ENCODE peak calls at places on chromosome 5, in seven cellular contexts. One of them, this sample, is unnamed.

GRCh38 chr5:135076801-135077200 is 42.8 kb upstream of the PITX1 start:
- DNase-seq in tibial artery: no peak
- DNase-seq in AG08396: no peak
- DNase-seq in adrenal gland: no peak
- DNase-seq in AG10803: no peak
- DNase-seq in activated naive CD4-positive, alpha-beta T cell treated with anti-CD3 and anti-CD28 coated beads, Interleukin-2, amount 10 ng/mL, durations not matched to agents 7 days and 5 days: no peak
- DNase-seq in EH: no peak
- DNase-seq in this sample: no peak

GRCh38 chr5:78050888-78051287 is 243.6 kb downstream of the AP3B1 start:
- DNase-seq in activated naive CD4-positive, alpha-beta T cell treated with anti-CD3 and anti-CD28 coated beads, Interleukin-2, amount 10 ng/mL, durations not matched to agents 7 days and 5 days: no peak
- DNase-seq in adrenal gland: no peak
- DNase-seq in AG10803: peak; percentile 46
- DNase-seq in EH: peak; percentile 70
- DNase-seq in AG08396: peak; percentile 7
- DNase-seq in tibial artery: no peak
- DNase-seq in this sample: peak; percentile 65

GRCh38 chr5:57598756-57599155 is 116.1 kb upstream of the ACTBL2 start:
- DNase-seq in tibial artery: no peak
- DNase-seq in AG08396: peak; percentile 71
- DNase-seq in AG10803: peak; percentile 43
- DNase-seq in EH: peak; percentile 29
- DNase-seq in activated naive CD4-positive, alpha-beta T cell treated with anti-CD3 and anti-CD28 coated beads, Interleukin-2, amount 10 ng/mL, durations not matched to agents 7 days and 5 days: no peak
- DNase-seq in adrenal gland: no peak
- DNase-seq in this sample: no peak

GRCh38 chr5:79490323-79490936 is 23.5 kb downstream of the HOMER1 start:
- DNase-seq in adrenal gland: no peak
- DNase-seq in AG08396: no peak
- DNase-seq in activated naive CD4-positive, alpha-beta T cell treated with anti-CD3 and anti-CD28 coated beads, Interleukin-2, amount 10 ng/mL, durations not matched to agents 7 days and 5 days: no peak
- DNase-seq in AG10803: no peak
- DNase-seq in tibial artery: no peak
- DNase-seq in EH: no peak
- DNase-seq in this sample: no peak

GRCh38 chr5:169071-169727 is 22.1 kb upstream of the LRRC14B start:
- DNase-seq in tibial artery: peak; percentile 43
- DNase-seq in EH: peak; percentile 99
- DNase-seq in AG10803: peak; percentile 49
- DNase-seq in adrenal gland: peak; percentile 69
- DNase-seq in AG08396: no peak
- DNase-seq in activated naive CD4-positive, alpha-beta T cell treated with anti-CD3 and anti-CD28 coated beads, Interleukin-2, amount 10 ng/mL, durations not matched to agents 7 days and 5 days: peak; percentile 10
- DNase-seq in this sample: peak; percentile 97

GRCh38 chr5:123875444-123876264 is 363.7 kb downstream of the CSNK1G3 start:
- DNase-seq in tibial artery: no peak
- DNase-seq in activated naive CD4-positive, alpha-beta T cell treated with anti-CD3 and anti-CD28 coated beads, Interleukin-2, amount 10 ng/mL, durations not matched to agents 7 days and 5 days: no peak
- DNase-seq in AG08396: no peak
- DNase-seq in adrenal gland: no peak
- DNase-seq in AG10803: no peak
- DNase-seq in EH: no peak
- DNase-seq in this sample: no peak

GRCh38 chr5:93607367-93608258 is 24.6 kb downstream of the NR2F1 start:
- DNase-seq in AG10803: peak; percentile 59
- DNase-seq in EH: peak; percentile 86
- DNase-seq in AG08396: peak; percentile 80
- DNase-seq in tibial artery: no peak
- DNase-seq in adrenal gland: no peak
- DNase-seq in activated naive CD4-positive, alpha-beta T cell treated with anti-CD3 and anti-CD28 coated beads, Interleukin-2, amount 10 ng/mL, durations not matched to agents 7 days and 5 days: no peak
- DNase-seq in this sample: peak; percentile 64

GRCh38 chr5:60722416-60722815 is 22.4 kb upstream of the DEPDC1B start:
- DNase-seq in adrenal gland: no peak
- DNase-seq in tibial artery: no peak
- DNase-seq in AG10803: no peak
- DNase-seq in AG08396: no peak
- DNase-seq in activated naive CD4-positive, alpha-beta T cell treated with anti-CD3 and anti-CD28 coated beads, Interleukin-2, amount 10 ng/mL, durations not matched to agents 7 days and 5 days: no peak
- DNase-seq in EH: no peak
- DNase-seq in this sample: no peak

GRCh38 chr5:175517824-175518450 is 39.6 kb downstream of the SFXN1 start:
- DNase-seq in adrenal gland: no peak
- DNase-seq in AG08396: peak; percentile 53
- DNase-seq in EH: peak; percentile 83
- DNase-seq in tibial artery: no peak
- DNase-seq in AG10803: peak; percentile 18
- DNase-seq in activated naive CD4-positive, alpha-beta T cell treated with anti-CD3 and anti-CD28 coated beads, Interleukin-2, amount 10 ng/mL, durations not matched to agents 7 days and 5 days: peak; percentile 62
- DNase-seq in this sample: peak; percentile 14

GRCh38 chr5:10914741-10915480 is 153.9 kb upstream of the DAP start:
- DNase-seq in adrenal gland: no peak
- DNase-seq in EH: peak; percentile 67
- DNase-seq in AG08396: no peak
- DNase-seq in activated naive CD4-positive, alpha-beta T cell treated with anti-CD3 and anti-CD28 coated beads, Interleukin-2, amount 10 ng/mL, durations not matched to agents 7 days and 5 days: no peak
- DNase-seq in AG10803: peak; percentile 59
- DNase-seq in tibial artery: no peak
- DNase-seq in this sample: no peak

GRCh38 chr5:178113841-178114324 is 551 bp downstream of the N4BP3 start:
- DNase-seq in activated naive CD4-positive, alpha-beta T cell treated with anti-CD3 and anti-CD28 coated beads, Interleukin-2, amount 10 ng/mL, durations not matched to agents 7 days and 5 days: peak; percentile 46
- DNase-seq in tibial artery: no peak
- DNase-seq in AG08396: no peak
- DNase-seq in AG10803: no peak
- DNase-seq in EH: no peak
- DNase-seq in adrenal gland: no peak
- DNase-seq in this sample: no peak

GRCh38 chr5:180173875-180174586 is 35.0 kb downstream of the RASGEF1C start:
- DNase-seq in activated naive CD4-positive, alpha-beta T cell treated with anti-CD3 and anti-CD28 coated beads, Interleukin-2, amount 10 ng/mL, durations not matched to agents 7 days and 5 days: no peak
- DNase-seq in adrenal gland: no peak
- DNase-seq in AG10803: no peak
- DNase-seq in EH: no peak
- DNase-seq in tibial artery: no peak
- DNase-seq in AG08396: peak; percentile 69
- DNase-seq in this sample: no peak

GRCh38 chr5:141617682-141618029 is 1.1 kb downstream of the DIAPH1 start:
- DNase-seq in activated naive CD4-positive, alpha-beta T cell treated with anti-CD3 and anti-CD28 coated beads, Interleukin-2, amount 10 ng/mL, durations not matched to agents 7 days and 5 days: no peak
- DNase-seq in AG10803: no peak
- DNase-seq in adrenal gland: no peak
- DNase-seq in tibial artery: no peak
- DNase-seq in EH: peak; percentile 47
- DNase-seq in AG08396: no peak
- DNase-seq in this sample: no peak

GRCh38 chr5:67063791-67064190 is 132.8 kb downstream of the CD180 start:
- DNase-seq in tibial artery: no peak
- DNase-seq in EH: peak; percentile 4
- DNase-seq in AG10803: peak; percentile 4
- DNase-seq in activated naive CD4-positive, alpha-beta T cell treated with anti-CD3 and anti-CD28 coated beads, Interleukin-2, amount 10 ng/mL, durations not matched to agents 7 days and 5 days: no peak
- DNase-seq in adrenal gland: no peak
- DNase-seq in AG08396: no peak
- DNase-seq in this sample: peak; percentile 90

GRCh38 chr5:106380736-106381135 is 1290.0 kb downstream of the EFNA5 start:
- DNase-seq in activated naive CD4-positive, alpha-beta T cell treated with anti-CD3 and anti-CD28 coated beads, Interleukin-2, amount 10 ng/mL, durations not matched to agents 7 days and 5 days: no peak
- DNase-seq in tibial artery: no peak
- DNase-seq in AG10803: peak; percentile 37
- DNase-seq in adrenal gland: no peak
- DNase-seq in EH: peak; percentile 2
- DNase-seq in AG08396: no peak
- DNase-seq in this sample: no peak

GRCh38 chr5:172422255-172422654 is 32.1 kb downstream of the SH3PXD2B start:
- DNase-seq in AG08396: no peak
- DNase-seq in activated naive CD4-positive, alpha-beta T cell treated with anti-CD3 and anti-CD28 coated beads, Interleukin-2, amount 10 ng/mL, durations not matched to agents 7 days and 5 days: no peak
- DNase-seq in adrenal gland: no peak
- DNase-seq in tibial artery: no peak
- DNase-seq in AG10803: no peak
- DNase-seq in EH: no peak
- DNase-seq in this sample: no peak

GRCh38 chr5:158013939-158014338 is 155.0 kb upstream of the CLINT1 start:
- DNase-seq in adrenal gland: peak; percentile 61
- DNase-seq in EH: peak; percentile 36
- DNase-seq in tibial artery: no peak
- DNase-seq in activated naive CD4-positive, alpha-beta T cell treated with anti-CD3 and anti-CD28 coated beads, Interleukin-2, amount 10 ng/mL, durations not matched to agents 7 days and 5 days: no peak
- DNase-seq in AG10803: peak; percentile 62
- DNase-seq in AG08396: peak; percentile 8
- DNase-seq in this sample: peak; percentile 7

GRCh38 chr5:32933692-32934091 is 222.6 kb downstream of the NPR3 start:
- DNase-seq in activated naive CD4-positive, alpha-beta T cell treated with anti-CD3 and anti-CD28 coated beads, Interleukin-2, amount 10 ng/mL, durations not matched to agents 7 days and 5 days: no peak
- DNase-seq in adrenal gland: no peak
- DNase-seq in AG10803: no peak
- DNase-seq in tibial artery: no peak
- DNase-seq in AG08396: no peak
- DNase-seq in EH: peak; percentile 25
- DNase-seq in this sample: no peak

This sample was measured in lung microvascular endothelial cell.